ENCODE peak calls at places on chromosome 7, in four cellular contexts. L is IMR-90; F is CD4-positive, alpha-beta memory T cell; X is brain microvascular endothelial cell. R is an unnamed sample. For H3K36me3 and H3K27me3, the result is how much of the 10 kb centered on the place peaks cover.

GRCh38 chr7:22810843-22811242 is 11.8 kb downstream of the TOMM7 start:
- DNase-seq in L (no peak), F (no peak), X (no peak), R (no peak)

GRCh38 chr7:107995184-107996071 is 7.5 kb downstream of the LAMB1 start:
- DNase-seq in L (peak), F (no peak), X (peak), R (no peak)

GRCh38 chr7:4343272-4344000 is 338.7 kb upstream of the FOXK1 start:
- DNase-seq in L (no peak), F (no peak), X (no peak), R (no peak)

GRCh38 chr7:95045236-95045923 is 138.0 kb downstream of the PPP1R9A start:
- DNase-seq in L (no peak), F (no peak), X (peak), R (no peak)

GRCh38 chr7:12766416-12766815 is 79.0 kb downstream of the ARL4A start:
- DNase-seq in L (no peak), F (no peak), X (no peak), R (no peak)

GRCh38 chr7:149330914-149331567 is 69.0 kb downstream of the ZNF783 start:
- DNase-seq in L (no peak), F (no peak), X (no peak), R (no peak)

GRCh38 chr7:47571355-47572100 is 10.4 kb downstream of the TNS3 start:
- DNase-seq in L (peak), F (no peak), X (peak), R (peak)

GRCh38 chr7:129373651-129374428 is 60.4 kb upstream of the STRIP2 start:
- DNase-seq in L (no peak), F (no peak), X (no peak), R (no peak)

GRCh38 chr7:2471396-2471795 is 4.8 kb downstream of the GRIFIN start:
- DNase-seq in L (peak), F (no peak), X (no peak), R (no peak)

GRCh38 chr7:150663802-150664494 is 21.6 kb upstream of the GIMAP2 start:
- DNase-seq in L (no peak), F (peak), X (no peak), R (no peak)

GRCh38 chr7:39407139-39407538 is 159.1 kb upstream of the YAE1 start:
- DNase-seq in L (no peak), F (no peak), X (no peak), R (no peak)

GRCh38 chr7:50304158-50304910 is at the start of gene IKZF1:
- DNase-seq in L (no peak), F (peak), X (no peak), R (no peak)

GRCh38 chr7:33444501-33444900 is 315.1 kb downstream of the BBS9 start:
- DNase-seq in L (peak), F (no peak), X (no peak), R (no peak)

GRCh38 chr7:140041626-140042385 is 20.9 kb downstream of the PARP12 start:
- DNase-seq in L (peak), F (no peak), X (peak), R (no peak)

GRCh38 chr7:121373177-121373576 is 22.9 kb downstream of the FAM3C start:
- DNase-seq in L (no peak), F (no peak), X (no peak), R (no peak)

GRCh38 chr7:121371367-121371766 is 24.7 kb downstream of the FAM3C start:
- DNase-seq in L (no peak), F (no peak), X (no peak), R (no peak)

GRCh38 chr7:121376982-121377381 is 19.1 kb downstream of the FAM3C start:
- DNase-seq in L (no peak), F (no peak), X (no peak), R (no peak)

GRCh38 chr7:121369462-121369861 is 26.6 kb downstream of the FAM3C start:
- DNase-seq in L (peak), F (no peak), X (peak), R (no peak)

GRCh38 chr7:121372376-121373024 is 23.6 kb downstream of the FAM3C start:
- DNase-seq in L (peak), F (no peak), X (no peak), R (no peak)
- H3K36me3 ChIP-seq in L (under half), F (under half), X (half or more), R (under half)

GRCh38 chr7:30775992-30776391 is 4.8 kb downstream of the MINDY4 start:
- DNase-seq in L (no peak), F (no peak), X (no peak), R (no peak)
- H3K27me3 ChIP-seq in L (under half), F (under half), X (under half), R (under half)

DNA sequence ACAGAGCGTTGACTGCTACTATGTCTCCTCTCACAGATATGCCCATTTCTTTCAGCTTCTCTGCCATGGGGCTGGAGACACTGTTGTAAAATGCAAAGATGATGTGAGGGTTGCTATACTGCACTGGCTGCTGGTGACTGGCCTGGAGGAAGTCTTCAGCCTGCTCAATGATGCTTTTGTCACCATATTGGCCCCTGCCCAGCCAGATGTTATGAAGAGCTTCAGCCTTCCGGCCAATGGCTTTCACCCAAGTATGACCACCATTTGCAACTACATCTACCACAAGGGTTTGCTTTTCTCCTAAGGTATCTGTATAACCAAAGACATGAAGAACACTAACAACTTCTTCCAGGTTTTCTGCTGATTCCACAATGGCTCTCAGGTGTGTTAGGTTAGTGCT is 1.6 kb downstream of the C7orf25 start:
- DNase-seq in L (no peak), F (no peak), X (no peak), R (no peak)
- H3K4me3 ChIP-seq in L (no peak), F (no peak), X (no peak), R (no peak)

GRCh38 chr7:66142996-66143395 is 28.3 kb downstream of the CRCP start:
- DNase-seq in L (no peak), F (no peak), X (no peak), R (no peak)

GRCh38 chr7:66145404-66145843 is 30.8 kb downstream of the CRCP start:
- DNase-seq in L (peak), F (no peak), X (no peak), R (no peak)

GRCh38 chr7:66150471-66150870 is 35.8 kb downstream of the CRCP start:
- DNase-seq in L (peak), F (no peak), X (peak), R (no peak)

GRCh38 chr7:66143876-66144332 is 29.3 kb downstream of the CRCP start:
- DNase-seq in L (no peak), F (no peak), X (no peak), R (no peak)

GRCh38 chr7:66146701-66147100 is 32.1 kb downstream of the CRCP start:
- DNase-seq in L (peak), F (no peak), X (no peak), R (no peak)
- H3K36me3 ChIP-seq in L (under half), F (half or more), X (under half), R (under half)

GRCh38 chr7:141072548-141073172 is 1.2 kb upstream of the TMEM178B start:
- DNase-seq in L (peak), F (no peak), X (peak), R (peak)
- H3K27me3 ChIP-seq in L (under half), F (under half), X (under half), R (under half)

DNA sequence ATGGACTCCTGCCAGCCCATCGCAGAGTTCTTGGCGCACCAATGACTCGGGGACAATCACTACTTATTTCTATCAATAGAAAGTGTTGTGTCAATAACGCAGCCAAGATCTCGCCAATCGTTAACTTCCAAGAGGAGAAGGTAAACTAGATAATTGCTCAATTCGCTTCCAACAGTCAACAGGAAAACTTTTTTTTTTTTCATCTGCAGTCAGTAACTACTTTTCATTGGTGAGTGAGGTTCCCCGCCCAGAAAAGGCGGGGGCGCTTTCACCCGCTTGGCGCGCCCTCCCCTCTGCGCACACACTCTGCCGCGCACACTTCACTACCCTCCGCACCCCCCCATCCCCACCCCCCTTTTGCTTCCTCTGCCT is at the start of gene FEZF1:
- DNase-seq in L (no peak), F (no peak), X (no peak), R (no peak)
- H3K4me3 ChIP-seq in L (no peak), F (no peak), X (no peak), R (no peak)

DNA sequence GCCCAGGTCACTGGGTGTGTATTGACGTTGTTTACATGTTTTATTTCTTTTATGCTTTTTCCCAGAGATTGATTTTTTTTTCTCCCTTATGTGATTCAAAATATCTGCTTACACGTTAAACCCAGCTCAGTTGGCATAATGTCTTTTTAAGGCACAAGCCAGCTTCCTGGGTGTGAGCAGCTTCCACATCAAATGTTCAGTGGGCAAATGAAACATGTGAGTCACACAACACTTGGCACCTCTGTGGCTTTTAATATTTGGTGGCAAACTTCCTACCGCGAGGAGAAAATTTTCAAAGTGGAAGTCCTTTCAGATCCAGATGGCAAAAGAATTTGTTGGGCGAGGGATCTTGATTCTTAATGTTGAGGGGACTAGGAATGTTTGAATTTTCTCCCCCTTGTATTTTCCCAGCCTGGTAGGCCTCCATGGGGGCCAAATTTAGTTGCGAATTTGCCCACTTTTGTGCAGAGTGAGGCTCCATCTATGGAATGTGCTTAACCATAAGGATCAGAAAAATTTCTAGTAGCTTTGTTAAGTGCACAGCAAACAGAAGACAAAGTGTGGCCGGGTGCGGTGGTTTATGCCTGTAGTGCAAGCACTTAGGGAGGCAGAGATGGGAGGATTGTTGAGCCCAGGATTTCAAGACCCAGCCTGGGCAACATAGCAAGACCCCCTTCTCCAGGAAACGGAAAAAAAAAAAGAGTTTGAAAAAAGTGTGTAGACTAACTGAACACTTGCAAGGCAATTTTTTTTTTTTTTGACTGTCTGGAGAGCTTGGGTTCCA is 30.9 kb downstream of the CUX1 start:
- DNase-seq in L (no peak), F (no peak), X (no peak), R (no peak)
- H3K36me3 ChIP-seq in L (under half), F (under half), X (under half), R (under half)

R was measured in kidney epithelial cell.